ENCODE peak calls at places on chromosome 1, in seven cellular contexts. One of them, this sample, is unnamed.

GRCh38 chr1:172533511-172534116 is 664 bp downstream of the SUCO start:
- DNase-seq in right atrium auricular region: peak
- DNase-seq in BE2C: no peak
- DNase-seq in body of pancreas: peak
- DNase-seq in foreskin fibroblast: peak
- DNase-seq in thoracic aorta: no peak
- DNase-seq in HL-60: peak
- DNase-seq in this sample: no peak

GRCh38 chr1:247293047-247293446 is 37.2 kb downstream of the VN1R5 start:
- DNase-seq in right atrium auricular region: no peak
- DNase-seq in thoracic aorta: no peak
- DNase-seq in HL-60: no peak
- DNase-seq in BE2C: no peak
- DNase-seq in body of pancreas: no peak
- DNase-seq in foreskin fibroblast: no peak
- DNase-seq in this sample: peak

GRCh38 chr1:50332941-50333594 is 90.2 kb downstream of the DMRTA2 start:
- DNase-seq in body of pancreas: peak
- DNase-seq in thoracic aorta: no peak
- DNase-seq in BE2C: no peak
- DNase-seq in HL-60: peak
- DNase-seq in right atrium auricular region: no peak
- DNase-seq in foreskin fibroblast: peak
- DNase-seq in this sample: no peak

GRCh38 chr1:232570007-232570406 is 59.9 kb downstream of the SIPA1L2 start:
- DNase-seq in HL-60: no peak
- DNase-seq in BE2C: no peak
- DNase-seq in right atrium auricular region: no peak
- DNase-seq in thoracic aorta: no peak
- DNase-seq in foreskin fibroblast: peak
- DNase-seq in body of pancreas: no peak
- DNase-seq in this sample: no peak

GRCh38 chr1:119675349-119676343 is 27.6 kb upstream of the ZNF697 start:
- DNase-seq in right atrium auricular region: peak
- DNase-seq in body of pancreas: peak
- DNase-seq in BE2C: peak
- DNase-seq in HL-60: peak
- DNase-seq in thoracic aorta: peak
- DNase-seq in foreskin fibroblast: peak
- DNase-seq in this sample: peak

GRCh38 chr1:79982218-79982617 is 975.7 kb upstream of the ADGRL4 start:
- DNase-seq in right atrium auricular region: peak
- DNase-seq in thoracic aorta: peak
- DNase-seq in foreskin fibroblast: peak
- DNase-seq in HL-60: no peak
- DNase-seq in BE2C: no peak
- DNase-seq in body of pancreas: peak
- DNase-seq in this sample: peak

GRCh38 chr1:55640708-55641473 is 425.7 kb upstream of the USP24 start:
- DNase-seq in BE2C: peak
- DNase-seq in HL-60: peak
- DNase-seq in foreskin fibroblast: peak
- DNase-seq in body of pancreas: peak
- DNase-seq in thoracic aorta: no peak
- DNase-seq in right atrium auricular region: peak
- DNase-seq in this sample: no peak

GRCh38 chr1:114715952-114716303 is 643 bp downstream of the NRAS start:
- DNase-seq in body of pancreas: no peak
- DNase-seq in BE2C: no peak
- DNase-seq in right atrium auricular region: no peak
- DNase-seq in HL-60: no peak
- DNase-seq in foreskin fibroblast: peak
- DNase-seq in thoracic aorta: no peak
- DNase-seq in this sample: no peak

GRCh38 chr1:84570436-84571149 is 3.6 kb downstream of the CTBS start:
- DNase-seq in HL-60: no peak
- DNase-seq in foreskin fibroblast: peak
- DNase-seq in thoracic aorta: no peak
- DNase-seq in right atrium auricular region: no peak
- DNase-seq in body of pancreas: no peak
- DNase-seq in BE2C: no peak
- DNase-seq in this sample: no peak

GRCh38 chr1:84571150-84571535 is 3.1 kb downstream of the CTBS start:
- DNase-seq in foreskin fibroblast: peak
- DNase-seq in right atrium auricular region: no peak
- DNase-seq in HL-60: no peak
- DNase-seq in body of pancreas: no peak
- DNase-seq in thoracic aorta: no peak
- DNase-seq in BE2C: no peak
- DNase-seq in this sample: no peak

GRCh38 chr1:84573481-84573966 is 716 bp downstream of the CTBS start:
- DNase-seq in HL-60: no peak
- DNase-seq in body of pancreas: no peak
- DNase-seq in thoracic aorta: no peak
- DNase-seq in right atrium auricular region: no peak
- DNase-seq in BE2C: no peak
- DNase-seq in foreskin fibroblast: peak
- DNase-seq in this sample: no peak

GRCh38 chr1:84573967-84574842 is at the start of gene CTBS:
- DNase-seq in thoracic aorta: peak
- DNase-seq in foreskin fibroblast: peak
- DNase-seq in body of pancreas: peak
- DNase-seq in right atrium auricular region: peak
- DNase-seq in BE2C: peak
- DNase-seq in HL-60: peak
- DNase-seq in this sample: no peak

DNA sequence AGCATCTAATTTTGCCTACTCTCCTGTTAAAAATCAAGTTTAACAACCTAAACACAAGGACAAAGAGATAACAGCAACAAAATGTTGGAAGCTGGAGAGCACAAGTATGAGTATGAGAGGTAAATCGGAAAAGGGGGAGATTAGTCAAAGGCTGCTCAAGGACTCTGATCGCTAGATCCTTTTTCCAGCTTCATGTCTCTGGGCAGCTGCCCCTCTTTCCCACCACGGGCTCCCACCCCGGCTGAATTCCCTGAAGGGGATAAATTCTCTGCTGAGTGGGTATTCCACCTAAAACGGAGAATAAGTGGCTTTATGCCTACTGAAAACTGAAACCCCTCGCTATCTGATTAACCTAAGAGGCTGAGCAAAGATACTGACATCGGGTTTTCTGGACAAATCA is 696 bp upstream of the CTBS start:
- DNase-seq in BE2C: no peak
- DNase-seq in thoracic aorta: no peak
- DNase-seq in HL-60: no peak
- DNase-seq in body of pancreas: no peak
- DNase-seq in foreskin fibroblast: no peak
- DNase-seq in right atrium auricular region: no peak
- DNase-seq in this sample: no peak
- H3K4me3 ChIP-seq in BE2C: peak
- H3K4me3 ChIP-seq in thoracic aorta: peak
- H3K4me3 ChIP-seq in HL-60: peak
- H3K4me3 ChIP-seq in body of pancreas: peak
- H3K4me3 ChIP-seq in foreskin fibroblast: peak
- H3K4me3 ChIP-seq in right atrium auricular region: peak
- H3K4me3 ChIP-seq in this sample: no peak

DNA sequence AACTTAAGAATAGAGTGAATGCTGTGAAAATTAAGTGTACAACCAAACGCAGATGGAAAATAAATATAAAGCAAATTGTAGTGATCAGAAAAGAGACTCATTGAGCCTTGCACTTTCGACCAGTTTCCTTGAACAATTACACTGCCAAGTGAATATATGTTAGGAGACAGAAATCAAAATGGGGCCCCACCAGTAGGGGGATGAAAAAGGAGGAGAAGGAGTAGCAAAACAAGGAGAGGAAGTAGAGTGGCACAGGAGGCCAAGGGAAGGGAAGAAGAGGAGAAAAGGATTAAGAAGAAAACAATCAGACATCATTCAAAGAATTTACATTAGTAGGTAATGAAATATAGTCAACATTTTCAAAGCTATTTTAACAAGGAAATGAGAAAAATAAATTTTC is 1770.6 kb downstream of the PLA2G4A start:
- DNase-seq in BE2C: no peak
- DNase-seq in HL-60: no peak
- DNase-seq in foreskin fibroblast: no peak
- DNase-seq in thoracic aorta: no peak
- DNase-seq in right atrium auricular region: no peak
- DNase-seq in body of pancreas: no peak
- DNase-seq in this sample: no peak
- TF ChIP-seq CTCF in BE2C: peak
- TF ChIP-seq CTCF in HL-60: no peak
- TF ChIP-seq CTCF in foreskin fibroblast: no peak
- TF ChIP-seq CTCF in thoracic aorta: no peak
- TF ChIP-seq CTCF in right atrium auricular region: no peak
- TF ChIP-seq CTCF in body of pancreas: no peak
- TF ChIP-seq CTCF in this sample: no peak

GRCh38 chr1:212290608-212291007 is 5.4 kb downstream of the PPP2R5A start:
- DNase-seq in HL-60: no peak
- DNase-seq in thoracic aorta: no peak
- DNase-seq in foreskin fibroblast: no peak
- DNase-seq in right atrium auricular region: no peak
- DNase-seq in BE2C: no peak
- DNase-seq in body of pancreas: no peak
- DNase-seq in this sample: no peak

GRCh38 chr1:212287261-212287895 is 2.2 kb downstream of the PPP2R5A start:
- DNase-seq in thoracic aorta: no peak
- DNase-seq in body of pancreas: no peak
- DNase-seq in BE2C: no peak
- DNase-seq in right atrium auricular region: no peak
- DNase-seq in HL-60: no peak
- DNase-seq in foreskin fibroblast: peak
- DNase-seq in this sample: no peak

GRCh38 chr1:212288614-212289013 is 3.4 kb downstream of the PPP2R5A start:
- DNase-seq in HL-60: no peak
- DNase-seq in BE2C: no peak
- DNase-seq in body of pancreas: no peak
- DNase-seq in thoracic aorta: no peak
- DNase-seq in right atrium auricular region: no peak
- DNase-seq in foreskin fibroblast: peak
- DNase-seq in this sample: peak

GRCh38 chr1:212291505-212292134 is 6.4 kb downstream of the PPP2R5A start:
- DNase-seq in HL-60: peak
- DNase-seq in foreskin fibroblast: peak
- DNase-seq in thoracic aorta: no peak
- DNase-seq in body of pancreas: no peak
- DNase-seq in BE2C: peak
- DNase-seq in right atrium auricular region: no peak
- DNase-seq in this sample: no peak

DNA sequence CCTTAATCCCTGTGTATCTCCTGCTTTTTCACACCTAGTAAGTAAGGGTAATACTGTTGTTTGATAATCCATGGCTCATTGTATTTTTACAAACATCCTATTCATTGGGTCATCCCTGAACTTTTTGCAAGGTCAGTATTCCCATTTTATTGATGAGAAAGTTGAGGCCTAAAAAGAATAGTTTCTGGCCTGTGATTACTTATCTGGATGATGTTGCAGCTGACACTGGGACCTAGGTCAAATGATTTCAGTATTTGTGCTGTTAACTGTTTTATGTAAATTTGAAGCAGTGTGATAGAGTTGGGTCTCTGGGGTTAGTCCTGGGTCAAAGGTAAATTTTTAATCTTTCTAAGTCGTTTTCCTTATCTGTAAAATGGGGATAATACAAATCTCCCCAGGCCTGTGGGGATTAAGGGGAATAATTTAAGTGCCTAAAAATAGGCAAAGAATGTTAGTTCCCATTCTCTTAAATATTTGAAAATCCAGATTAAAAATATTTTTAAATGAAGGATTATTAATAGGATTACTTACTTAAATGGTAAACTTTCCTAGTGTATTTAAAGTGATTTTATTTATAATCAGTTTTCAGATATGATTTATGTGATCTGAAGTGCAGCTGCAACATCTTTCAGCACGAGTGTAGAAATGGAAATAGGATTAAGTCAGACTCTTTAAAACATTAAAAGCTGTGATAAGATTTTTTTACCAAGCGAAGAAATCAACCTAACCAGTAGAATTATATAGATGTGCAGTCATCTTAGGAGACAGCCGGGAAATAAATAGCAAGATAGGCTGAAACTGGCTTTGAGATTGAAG is 4.3 kb downstream of the PPP2R5A start:
- DNase-seq in HL-60: no peak
- DNase-seq in BE2C: no peak
- DNase-seq in thoracic aorta: no peak
- DNase-seq in foreskin fibroblast: no peak
- DNase-seq in body of pancreas: no peak
- DNase-seq in right atrium auricular region: no peak
- DNase-seq in this sample: no peak
- H3K4me3 ChIP-seq in HL-60: no peak
- H3K4me3 ChIP-seq in BE2C: no peak
- H3K4me3 ChIP-seq in thoracic aorta: peak
- H3K4me3 ChIP-seq in foreskin fibroblast: no peak
- H3K4me3 ChIP-seq in body of pancreas: no peak
- H3K4me3 ChIP-seq in right atrium auricular region: no peak
- H3K4me3 ChIP-seq in this sample: no peak

GRCh38 chr1:35773711-35774110 is 3.9 kb upstream of the CLSPN start:
- DNase-seq in HL-60: no peak
- DNase-seq in thoracic aorta: no peak
- DNase-seq in foreskin fibroblast: no peak
- DNase-seq in right atrium auricular region: no peak
- DNase-seq in BE2C: no peak
- DNase-seq in body of pancreas: no peak
- DNase-seq in this sample: no peak

GRCh38 chr1:35768350-35769187 is 1.2 kb downstream of the CLSPN start:
- DNase-seq in thoracic aorta: no peak
- DNase-seq in right atrium auricular region: no peak
- DNase-seq in body of pancreas: no peak
- DNase-seq in HL-60: no peak
- DNase-seq in BE2C: no peak
- DNase-seq in foreskin fibroblast: peak
- DNase-seq in this sample: no peak

GRCh38 chr1:35769759-35770446 is at the start of gene CLSPN:
- DNase-seq in BE2C: peak
- DNase-seq in HL-60: peak
- DNase-seq in right atrium auricular region: peak
- DNase-seq in foreskin fibroblast: peak
- DNase-seq in thoracic aorta: peak
- DNase-seq in body of pancreas: peak
- DNase-seq in this sample: peak

GRCh38 chr1:35764283-35764682 is 5.5 kb downstream of the CLSPN start:
- DNase-seq in BE2C: no peak
- DNase-seq in right atrium auricular region: no peak
- DNase-seq in HL-60: no peak
- DNase-seq in thoracic aorta: no peak
- DNase-seq in foreskin fibroblast: no peak
- DNase-seq in body of pancreas: no peak
- DNase-seq in this sample: no peak

DNA sequence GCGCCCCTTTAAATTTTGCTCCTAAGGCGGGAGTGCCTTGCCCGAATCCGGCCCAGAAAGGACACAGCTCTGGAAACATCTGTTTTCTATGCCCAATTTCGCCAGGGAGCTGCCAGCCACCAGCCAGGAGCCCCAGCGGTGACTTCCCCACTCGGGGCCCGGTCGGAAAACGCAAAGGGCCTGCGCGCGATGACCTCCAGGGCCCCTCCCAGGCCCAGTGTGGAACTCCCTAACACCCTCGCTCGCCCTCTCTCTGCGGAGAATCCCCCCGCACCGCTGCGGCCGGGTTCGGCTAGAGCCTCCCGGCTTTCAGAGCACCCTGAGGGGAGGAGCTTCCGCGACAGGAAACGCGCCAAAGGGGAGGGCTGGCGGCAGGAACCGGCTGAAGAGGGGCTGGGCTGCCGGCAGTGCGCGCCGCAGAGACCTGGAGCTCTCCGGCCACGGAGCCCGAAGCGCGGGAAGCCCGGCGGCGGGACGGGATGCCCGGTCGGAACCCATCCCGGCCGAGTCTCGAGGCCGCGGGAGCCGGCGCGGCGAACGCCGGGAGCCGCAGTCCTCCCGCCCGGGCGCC is 505 bp downstream of the CLSPN start:
- DNase-seq in thoracic aorta: no peak
- DNase-seq in foreskin fibroblast: peak
- DNase-seq in body of pancreas: peak
- DNase-seq in HL-60: peak
- DNase-seq in BE2C: peak
- DNase-seq in right atrium auricular region: peak
- DNase-seq in this sample: peak
- TF ChIP-seq CTCF in thoracic aorta: no peak
- TF ChIP-seq CTCF in foreskin fibroblast: no peak
- TF ChIP-seq CTCF in body of pancreas: peak
- TF ChIP-seq CTCF in HL-60: no peak
- TF ChIP-seq CTCF in BE2C: peak
- TF ChIP-seq CTCF in right atrium auricular region: no peak
- TF ChIP-seq CTCF in this sample: no peak

This sample was measured in astrocyte of the cerebellum.